ENCODE peak calls at places on chromosomes 13 and 19, in eight cellular contexts. One of them, this sample, is unnamed.

GRCh38 chr13:26471807-26472206 is 85.7 kb upstream of the WASF3 start:
- DNase-seq in kidney: no peak
- DNase-seq in epithelial cell of proximal tubule: no peak
- DNase-seq in B cell: no peak
- DNase-seq in psoas muscle: no peak
- DNase-seq in fibroblast of lung: no peak
- DNase-seq in mucosa of descending colon: no peak
- DNase-seq in fibroblast of the aortic adventitia: no peak
- DNase-seq in this sample: no peak

GRCh38 chr19:12200020-12200419 is 37.1 kb downstream of the ZNF136 start:
- DNase-seq in kidney: no peak
- DNase-seq in fibroblast of lung: no peak
- DNase-seq in epithelial cell of proximal tubule: no peak
- DNase-seq in mucosa of descending colon: no peak
- DNase-seq in psoas muscle: no peak
- DNase-seq in fibroblast of the aortic adventitia: no peak
- DNase-seq in B cell: no peak
- DNase-seq in this sample: no peak

GRCh38 chr13:29594710-29595379 is 643 bp downstream of the SLC7A1 start:
- DNase-seq in mucosa of descending colon: peak; percentile 60
- DNase-seq in fibroblast of lung: peak; percentile 54
- DNase-seq in epithelial cell of proximal tubule: no peak
- DNase-seq in B cell: peak; percentile 75
- DNase-seq in psoas muscle: peak; percentile 80
- DNase-seq in kidney: peak; percentile 90
- DNase-seq in fibroblast of the aortic adventitia: peak; percentile 64
- DNase-seq in this sample: peak; percentile 83

GRCh38 chr13:82791035-82791434 is 1091.2 kb downstream of the SLITRK1 start:
- DNase-seq in psoas muscle: no peak
- DNase-seq in fibroblast of lung: no peak
- DNase-seq in epithelial cell of proximal tubule: no peak
- DNase-seq in kidney: no peak
- DNase-seq in fibroblast of the aortic adventitia: no peak
- DNase-seq in B cell: no peak
- DNase-seq in mucosa of descending colon: no peak
- DNase-seq in this sample: no peak

GRCh38 chr19:18262917-18263316 is 11.3 kb downstream of the IQCN start:
- DNase-seq in fibroblast of lung: no peak
- DNase-seq in fibroblast of the aortic adventitia: no peak
- DNase-seq in mucosa of descending colon: no peak
- DNase-seq in psoas muscle: no peak
- DNase-seq in B cell: no peak
- DNase-seq in kidney: no peak
- DNase-seq in epithelial cell of proximal tubule: no peak
- DNase-seq in this sample: no peak

GRCh38 chr19:41792513-41793413 is 3.6 kb upstream of the CEACAM3 start:
- DNase-seq in psoas muscle: peak; percentile 28
- DNase-seq in kidney: no peak
- DNase-seq in epithelial cell of proximal tubule: no peak
- DNase-seq in fibroblast of lung: peak; percentile 37
- DNase-seq in B cell: peak; percentile 58
- DNase-seq in mucosa of descending colon: peak; percentile 75
- DNase-seq in fibroblast of the aortic adventitia: peak; percentile 59
- DNase-seq in this sample: peak; percentile 57

GRCh38 chr19:28023064-28023463 is 1189.9 kb downstream of the UQCRFS1 start:
- DNase-seq in B cell: no peak
- DNase-seq in fibroblast of the aortic adventitia: peak; percentile 71
- DNase-seq in kidney: no peak
- DNase-seq in epithelial cell of proximal tubule: peak; percentile 87
- DNase-seq in mucosa of descending colon: no peak
- DNase-seq in fibroblast of lung: no peak
- DNase-seq in psoas muscle: no peak
- DNase-seq in this sample: no peak

GRCh38 chr19:4732680-4733114 is 9.1 kb upstream of the DPP9 start:
- DNase-seq in fibroblast of lung: peak; percentile 63
- DNase-seq in mucosa of descending colon: peak; percentile 37
- DNase-seq in fibroblast of the aortic adventitia: peak; percentile 70
- DNase-seq in kidney: no peak
- DNase-seq in epithelial cell of proximal tubule: no peak
- DNase-seq in psoas muscle: no peak
- DNase-seq in B cell: peak; percentile 80
- DNase-seq in this sample: peak; percentile 78

GRCh38 chr19:33399081-33399744 is 25.7 kb downstream of the CEBPG start:
- DNase-seq in fibroblast of lung: no peak
- DNase-seq in kidney: peak; percentile 66
- DNase-seq in epithelial cell of proximal tubule: no peak
- DNase-seq in psoas muscle: no peak
- DNase-seq in mucosa of descending colon: no peak
- DNase-seq in fibroblast of the aortic adventitia: no peak
- DNase-seq in B cell: no peak
- DNase-seq in this sample: no peak

GRCh38 chr13:109235901-109236300 is 550.5 kb downstream of the IRS2 start:
- DNase-seq in fibroblast of the aortic adventitia: no peak
- DNase-seq in fibroblast of lung: no peak
- DNase-seq in kidney: no peak
- DNase-seq in B cell: no peak
- DNase-seq in epithelial cell of proximal tubule: no peak
- DNase-seq in mucosa of descending colon: no peak
- DNase-seq in psoas muscle: no peak
- DNase-seq in this sample: no peak

GRCh38 chr19:4066176-4066606 is 508 bp downstream of the ZBTB7A start:
- DNase-seq in psoas muscle: peak; percentile 67
- DNase-seq in epithelial cell of proximal tubule: no peak
- DNase-seq in B cell: no peak
- DNase-seq in fibroblast of lung: no peak
- DNase-seq in fibroblast of the aortic adventitia: no peak
- DNase-seq in kidney: no peak
- DNase-seq in mucosa of descending colon: peak; percentile 74
- DNase-seq in this sample: no peak

DNA sequence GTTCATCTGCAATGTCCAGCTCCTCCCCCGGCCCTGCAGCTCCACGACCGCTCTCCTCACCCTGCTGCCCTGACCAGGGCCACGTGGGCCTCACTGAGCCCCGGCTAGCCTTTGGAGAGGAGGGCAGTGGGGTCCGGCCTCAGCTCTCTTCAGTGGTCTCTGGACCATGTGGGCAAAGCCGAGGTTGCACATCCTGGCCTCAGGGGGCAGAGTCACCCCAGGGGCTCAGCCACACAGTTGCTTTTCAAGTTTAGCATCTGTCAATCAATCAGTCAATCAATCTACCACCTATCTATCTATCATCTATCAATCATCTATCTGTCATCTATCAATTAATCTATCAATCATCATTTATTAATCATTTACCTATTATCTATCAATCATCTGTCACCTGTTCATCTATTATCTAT is 3.0 kb upstream of the DIRAS1 start:
- DNase-seq in fibroblast of lung: no peak
- DNase-seq in mucosa of descending colon: no peak
- DNase-seq in fibroblast of the aortic adventitia: no peak
- DNase-seq in B cell: peak; percentile 35
- DNase-seq in kidney: no peak
- DNase-seq in epithelial cell of proximal tubule: no peak
- DNase-seq in psoas muscle: no peak
- DNase-seq in this sample: no peak
- TF ChIP-seq CTCF in fibroblast of lung: no peak
- TF ChIP-seq CTCF in mucosa of descending colon: no peak
- TF ChIP-seq CTCF in fibroblast of the aortic adventitia: no peak
- TF ChIP-seq CTCF in B cell: no peak
- TF ChIP-seq CTCF in kidney: no peak
- TF ChIP-seq CTCF in epithelial cell of proximal tubule: peak; percentile 32
- TF ChIP-seq CTCF in psoas muscle: no peak
- TF ChIP-seq CTCF in this sample: no peak

GRCh38 chr19:13238891-13239534 is 88.8 kb downstream of the IER2 start:
- DNase-seq in mucosa of descending colon: no peak
- DNase-seq in B cell: no peak
- DNase-seq in epithelial cell of proximal tubule: no peak
- DNase-seq in fibroblast of the aortic adventitia: no peak
- DNase-seq in kidney: no peak
- DNase-seq in fibroblast of lung: no peak
- DNase-seq in psoas muscle: no peak
- DNase-seq in this sample: no peak

GRCh38 chr19:13243971-13244370 is 93.8 kb downstream of the IER2 start:
- DNase-seq in kidney: no peak
- DNase-seq in fibroblast of lung: no peak
- DNase-seq in mucosa of descending colon: no peak
- DNase-seq in psoas muscle: no peak
- DNase-seq in B cell: no peak
- DNase-seq in epithelial cell of proximal tubule: no peak
- DNase-seq in fibroblast of the aortic adventitia: peak; percentile 28
- DNase-seq in this sample: no peak

GRCh38 chr19:13244920-13245319 is 94.7 kb downstream of the IER2 start:
- DNase-seq in psoas muscle: no peak
- DNase-seq in kidney: no peak
- DNase-seq in fibroblast of the aortic adventitia: no peak
- DNase-seq in B cell: no peak
- DNase-seq in epithelial cell of proximal tubule: no peak
- DNase-seq in fibroblast of lung: no peak
- DNase-seq in mucosa of descending colon: no peak
- DNase-seq in this sample: no peak

GRCh38 chr19:13240312-13241022 is 90.3 kb downstream of the IER2 start:
- DNase-seq in B cell: no peak
- DNase-seq in epithelial cell of proximal tubule: no peak
- DNase-seq in fibroblast of lung: no peak
- DNase-seq in kidney: no peak
- DNase-seq in mucosa of descending colon: no peak
- DNase-seq in fibroblast of the aortic adventitia: no peak
- DNase-seq in psoas muscle: no peak
- DNase-seq in this sample: no peak

DNA sequence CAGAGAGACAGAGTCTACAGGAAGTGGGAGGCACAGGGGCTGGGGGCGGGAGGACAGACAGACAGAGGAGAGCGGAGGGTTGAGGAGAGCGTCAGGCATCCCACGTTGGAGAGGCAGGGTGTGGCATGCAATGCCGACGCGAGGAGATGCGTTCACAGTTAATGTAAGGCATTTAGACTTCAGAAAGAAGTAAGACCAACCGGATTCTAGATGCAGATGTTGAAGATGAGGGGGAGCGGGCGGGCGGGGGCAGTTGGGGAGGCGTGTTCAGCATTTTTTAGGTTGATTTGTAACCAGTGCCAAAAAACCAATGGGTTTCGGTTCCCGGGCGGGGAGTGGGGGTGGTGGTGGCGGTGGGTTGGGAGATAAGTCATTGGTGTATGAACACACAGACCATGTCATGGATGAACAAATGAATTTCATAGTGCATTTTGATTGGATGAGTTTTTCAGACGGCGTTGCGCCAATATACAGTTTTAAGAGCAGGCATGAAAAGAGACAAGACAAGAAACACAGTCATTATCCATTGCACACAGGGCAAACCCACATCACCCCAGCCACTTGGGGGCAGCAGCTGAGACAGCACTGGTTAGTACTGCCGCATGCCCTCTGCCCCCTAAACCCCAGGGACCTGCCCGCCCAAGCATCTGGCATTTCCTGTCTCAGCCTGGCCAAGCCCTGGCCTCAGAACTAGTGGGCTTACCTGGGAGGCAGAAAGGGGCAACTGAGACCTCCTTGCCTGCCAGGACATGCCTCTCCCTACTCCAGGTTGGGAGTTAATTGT is 91.3 kb downstream of the IER2 start:
- DNase-seq in fibroblast of the aortic adventitia: no peak
- DNase-seq in psoas muscle: no peak
- DNase-seq in fibroblast of lung: no peak
- DNase-seq in epithelial cell of proximal tubule: no peak
- DNase-seq in B cell: no peak
- DNase-seq in kidney: no peak
- DNase-seq in mucosa of descending colon: no peak
- DNase-seq in this sample: no peak
- TF ChIP-seq CTCF in fibroblast of the aortic adventitia: no peak
- TF ChIP-seq CTCF in psoas muscle: no peak
- TF ChIP-seq CTCF in fibroblast of lung: no peak
- TF ChIP-seq CTCF in epithelial cell of proximal tubule: no peak
- TF ChIP-seq CTCF in B cell: no peak
- TF ChIP-seq CTCF in kidney: no peak
- TF ChIP-seq CTCF in mucosa of descending colon: no peak
- TF ChIP-seq CTCF in this sample: peak; percentile 14

GRCh38 chr19:8335343-8336071 is 7.6 kb downstream of the KANK3 start:
- DNase-seq in fibroblast of lung: no peak
- DNase-seq in kidney: no peak
- DNase-seq in fibroblast of the aortic adventitia: no peak
- DNase-seq in mucosa of descending colon: no peak
- DNase-seq in B cell: peak; percentile 73
- DNase-seq in psoas muscle: no peak
- DNase-seq in epithelial cell of proximal tubule: no peak
- DNase-seq in this sample: peak; percentile 82
- TF ChIP-seq CTCF in fibroblast of lung: no peak
- TF ChIP-seq CTCF in kidney: no peak
- TF ChIP-seq CTCF in fibroblast of the aortic adventitia: no peak
- TF ChIP-seq CTCF in mucosa of descending colon: no peak
- TF ChIP-seq CTCF in B cell: peak; percentile 26
- TF ChIP-seq CTCF in psoas muscle: no peak
- TF ChIP-seq CTCF in epithelial cell of proximal tubule: peak; percentile 17
- TF ChIP-seq CTCF in this sample: no peak

GRCh38 chr19:48635263-48635965 is 1.8 kb downstream of the DBP start:
- DNase-seq in mucosa of descending colon: peak; percentile 73
- DNase-seq in epithelial cell of proximal tubule: no peak
- DNase-seq in B cell: peak; percentile 96
- DNase-seq in fibroblast of the aortic adventitia: no peak
- DNase-seq in psoas muscle: peak; percentile 80
- DNase-seq in kidney: peak; percentile 93
- DNase-seq in fibroblast of lung: no peak
- DNase-seq in this sample: peak; percentile 93

GRCh38 chr19:48637948-48638830 is 1.0 kb upstream of the DBP start:
- DNase-seq in mucosa of descending colon: peak; percentile 86
- DNase-seq in B cell: peak; percentile 78
- DNase-seq in kidney: peak; percentile 95
- DNase-seq in psoas muscle: peak; percentile 81
- DNase-seq in fibroblast of the aortic adventitia: peak; percentile 98
- DNase-seq in epithelial cell of proximal tubule: peak; percentile 83
- DNase-seq in fibroblast of lung: peak; percentile 97
- DNase-seq in this sample: peak; percentile 86

GRCh38 chr19:48637449-48637947 is 319 bp upstream of the DBP start:
- DNase-seq in fibroblast of the aortic adventitia: peak; percentile 99
- DNase-seq in fibroblast of lung: peak; percentile 99
- DNase-seq in kidney: peak; percentile 100
- DNase-seq in psoas muscle: peak; percentile 99
- DNase-seq in mucosa of descending colon: peak; percentile 99
- DNase-seq in B cell: peak; percentile 97
- DNase-seq in epithelial cell of proximal tubule: peak; percentile 83
- DNase-seq in this sample: peak; percentile 95

GRCh38 chr19:48635966-48636858 is 967 bp downstream of the DBP start:
- DNase-seq in fibroblast of lung: no peak
- DNase-seq in B cell: no peak
- DNase-seq in kidney: peak; percentile 87
- DNase-seq in psoas muscle: no peak
- DNase-seq in mucosa of descending colon: peak; percentile 73
- DNase-seq in epithelial cell of proximal tubule: no peak
- DNase-seq in fibroblast of the aortic adventitia: no peak
- DNase-seq in this sample: no peak

DNA sequence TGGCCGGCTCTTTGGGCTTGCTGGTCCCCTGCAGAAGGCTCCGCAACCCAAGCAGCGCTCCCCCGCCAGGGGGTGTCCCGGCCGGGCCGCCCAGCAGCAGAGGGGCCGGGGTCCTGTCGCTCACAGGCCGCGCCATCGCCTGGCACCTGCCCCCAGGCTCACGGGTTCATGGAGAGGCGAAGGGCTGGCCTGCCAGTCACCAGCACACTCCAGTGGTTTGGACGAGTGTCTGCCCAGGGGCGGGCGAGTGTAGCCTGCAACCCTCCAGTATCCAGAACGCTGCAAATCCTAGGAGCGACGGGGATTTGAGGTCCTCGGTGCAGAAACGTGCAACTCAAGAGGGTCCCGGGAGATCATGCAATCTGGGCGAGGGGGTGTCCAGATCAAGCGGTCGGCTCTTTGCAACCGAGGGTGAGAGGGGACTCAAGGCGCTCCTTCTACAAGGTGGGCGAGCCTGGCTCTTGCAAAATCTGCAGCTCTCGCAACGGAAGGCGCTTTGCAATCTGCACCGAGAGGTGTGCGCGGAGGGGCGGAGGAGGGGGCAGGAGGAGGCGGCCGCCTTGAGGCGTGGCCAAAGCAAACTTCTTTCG is at the start of gene DBP:
- DNase-seq in epithelial cell of proximal tubule: no peak
- DNase-seq in psoas muscle: no peak
- DNase-seq in kidney: peak; percentile 92
- DNase-seq in B cell: peak; percentile 73
- DNase-seq in fibroblast of the aortic adventitia: no peak
- DNase-seq in fibroblast of lung: no peak
- DNase-seq in mucosa of descending colon: no peak
- DNase-seq in this sample: no peak
- TF ChIP-seq CTCF in epithelial cell of proximal tubule: peak; percentile 25
- TF ChIP-seq CTCF in psoas muscle: no peak
- TF ChIP-seq CTCF in kidney: no peak
- TF ChIP-seq CTCF in B cell: peak; percentile 51
- TF ChIP-seq CTCF in fibroblast of the aortic adventitia: peak; percentile 12
- TF ChIP-seq CTCF in fibroblast of lung: peak; percentile 5
- TF ChIP-seq CTCF in mucosa of descending colon: no peak
- TF ChIP-seq CTCF in this sample: no peak

This sample was measured in GM20000.